ENCODE peak calls at places on chromosomes 2 and 18, in five cellular contexts. N is heart right ventricle, G is lung, J is neural progenitor cell, O is adrenal gland. K is an unnamed sample.

GRCh38 chr2:119407430-119408220 is 24.0 kb upstream of the TMEM37 start:
- DNase-seq in N (no peak), O (peak; percentile 42), G (peak; percentile 49), J (peak; percentile 70), K (no peak)

GRCh38 chr18:3596324-3597158 is 146.6 kb downstream of the TGIF1 start:
- DNase-seq in O (peak; percentile 82), N (peak; percentile 43), G (peak; percentile 53), J (peak; percentile 47), K (peak; percentile 44)

GRCh38 chr2:230940476-230940815 is 15.4 kb upstream of the GPR55 start:
- DNase-seq in J (no peak), N (no peak), O (no peak), G (no peak), K (no peak)

GRCh38 chr2:109715302-109715937 is 78.7 kb upstream of the RGPD5 start:
- DNase-seq in J (peak; percentile 29), O (peak; percentile 45), N (no peak), G (no peak), K (no peak)

GRCh38 chr18:25561923-25562322 is 210.0 kb upstream of the ZNF521 start:
- DNase-seq in G (no peak), J (peak; percentile 48), N (no peak), O (no peak), K (no peak)

GRCh38 chr2:85215074-85216050 is 82.2 kb downstream of the TCF7L1 start:
- DNase-seq in G (no peak), O (no peak), J (peak; percentile 79), N (no peak), K (peak; percentile 43)

GRCh38 chr2:69306897-69307695 is 79.9 kb downstream of the GFPT1 start:
- DNase-seq in N (peak; percentile 87), J (peak; percentile 90), O (peak; percentile 76), G (peak; percentile 80), K (peak; percentile 87)

GRCh38 chr2:237791977-237792727 is 6.4 kb upstream of the RBM44 start:
- DNase-seq in G (no peak), J (peak; percentile 43), N (no peak), O (no peak), K (no peak)

GRCh38 chr2:152383702-152384101 is 48.7 kb downstream of the FMNL2 start:
- DNase-seq in O (no peak), J (no peak), G (no peak), N (no peak), K (no peak)

GRCh38 chr2:188333751-188334524 is 42.3 kb downstream of the GULP1 start:
- DNase-seq in G (no peak), O (no peak), J (peak; percentile 90), N (peak; percentile 17), K (no peak)

GRCh38 chr18:76530846-76531245 is 35.8 kb upstream of the ZNF516 start:
- DNase-seq in J (no peak), O (no peak), N (no peak), G (no peak), K (no peak)

GRCh38 chr18:76532875-76533274 is 37.8 kb upstream of the ZNF516 start:
- DNase-seq in G (no peak), O (no peak), J (no peak), N (no peak), K (no peak)

GRCh38 chr18:76528477-76529432 is 33.7 kb upstream of the ZNF516 start:
- DNase-seq in G (no peak), O (peak; percentile 65), N (no peak), J (peak; percentile 40), K (peak; percentile 62)

GRCh38 chr18:76530391-76530790 is 35.3 kb upstream of the ZNF516 start:
- DNase-seq in J (no peak), G (no peak), O (no peak), N (no peak), K (no peak)

GRCh38 chr18:76529433-76529811 is 34.4 kb upstream of the ZNF516 start:
- DNase-seq in G (no peak), O (no peak), N (no peak), J (no peak), K (no peak)
- H3K27ac ChIP-seq in G (no peak overlapping the region), O (peak overlapping the region; percentile 88), N (peak overlapping the region; percentile 65), J (no peak overlapping the region), K (peak overlapping the region; percentile 96)

DNA sequence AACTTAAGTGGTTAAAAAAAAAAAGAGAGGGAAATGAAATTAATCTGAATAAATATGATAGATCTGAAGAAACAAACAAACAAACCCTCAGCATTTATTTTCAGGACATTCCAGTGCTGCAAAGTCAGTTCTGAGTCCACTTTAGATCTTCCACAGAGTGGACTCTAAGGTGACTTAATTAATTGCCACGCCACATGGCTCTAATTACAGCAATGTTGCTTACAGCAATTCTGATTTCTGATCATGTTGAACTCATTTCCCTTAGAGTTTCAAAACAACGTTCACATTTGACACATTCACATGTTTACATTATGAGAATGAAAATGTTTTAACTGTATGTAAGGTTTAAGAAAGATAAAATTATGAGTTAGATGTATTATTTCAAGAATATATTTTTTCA is 38.6 kb upstream of the RASGRP3 start:
- DNase-seq in O (no peak), N (no peak), J (no peak), G (no peak), K (no peak)
- H3K27ac ChIP-seq in O (no peak overlapping the region), N (peak overlapping the region; percentile 74), J (no peak overlapping the region), G (no peak overlapping the region), K (peak overlapping the region; percentile 51)

DNA sequence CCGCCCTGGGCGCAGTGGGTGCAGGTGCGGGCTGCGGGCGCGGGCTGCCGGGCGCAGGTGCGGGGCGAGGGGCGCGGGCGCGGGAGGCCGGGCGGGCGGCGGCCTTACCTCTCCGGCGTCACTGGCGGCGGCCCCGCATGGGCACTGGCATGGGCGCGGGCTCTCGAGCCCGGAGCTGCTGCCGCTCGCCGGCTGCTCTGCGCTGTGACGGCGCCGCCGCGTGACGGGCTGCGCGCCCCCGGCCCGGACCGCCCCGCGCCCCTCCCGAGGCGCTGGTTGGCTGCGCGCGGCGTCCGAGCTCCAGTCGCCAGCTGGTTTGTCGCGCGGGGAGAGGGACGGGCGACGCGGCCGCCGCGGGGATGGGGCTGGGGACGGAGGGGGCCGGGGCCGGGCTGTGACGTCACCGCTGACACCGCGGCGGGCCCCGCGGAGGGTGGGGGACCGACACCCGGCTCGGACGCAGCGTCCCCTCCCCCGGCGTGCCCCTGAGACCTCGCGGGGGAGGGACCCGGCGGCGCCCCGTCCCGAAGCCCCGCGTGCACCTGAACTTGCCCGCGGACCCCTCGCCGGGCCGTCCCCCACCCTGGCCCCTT is at the start of gene KIF1A:
- DNase-seq in J (peak; percentile 90), G (no peak), N (no peak), O (no peak), K (no peak)
- H3K27ac ChIP-seq in J (no peak within 1 kb of the TSS), G (no peak within 1 kb of the TSS), N (no peak within 1 kb of the TSS), O (no peak within 1 kb of the TSS), K (no peak within 1 kb of the TSS)

GRCh38 chr2:168134485-168134884 is 112.9 kb downstream of the STK39 start:
- DNase-seq in O (no peak), J (no peak), N (no peak), G (no peak), K (no peak)
- H3K27ac ChIP-seq in O (no peak overlapping the region), J (no peak overlapping the region), N (no peak overlapping the region), G (no peak overlapping the region), K (no peak overlapping the region)

GRCh38 chr2:180307096-180307495 is 300.0 kb upstream of the CWC22 start:
- DNase-seq in G (no peak), O (no peak), N (no peak), J (no peak), K (no peak)

DNA sequence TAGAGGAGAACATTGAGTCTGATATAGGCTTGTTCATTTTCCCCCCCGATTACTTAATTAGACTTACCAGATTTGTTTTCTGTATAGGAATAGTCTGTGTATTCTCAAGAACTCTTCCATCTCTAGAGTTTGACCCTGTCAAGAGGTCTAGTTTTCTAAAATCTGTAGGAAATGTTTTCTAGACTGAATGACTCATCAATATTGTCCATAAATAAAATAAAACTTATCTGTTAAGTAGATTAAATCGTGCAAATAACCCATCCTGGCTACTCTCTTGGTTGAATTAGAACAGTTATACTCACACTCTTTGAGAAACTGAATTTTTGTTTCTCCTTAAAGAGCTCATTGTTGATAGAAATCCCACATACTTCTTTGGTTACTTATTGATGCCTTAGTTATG is 299.2 kb upstream of the CWC22 start:
- DNase-seq in G (no peak), O (no peak), J (no peak), N (no peak), K (no peak)
- H3K27ac ChIP-seq in G (no peak overlapping the region), O (no peak overlapping the region), J (no peak overlapping the region), N (no peak overlapping the region), K (no peak overlapping the region)

GRCh38 chr2:190499273-190499672 is 35.2 kb downstream of the NEMP2 start:
- DNase-seq in N (no peak), J (no peak), O (no peak), G (no peak), K (no peak)
- H3K27ac ChIP-seq in N (no peak overlapping the region), J (no peak overlapping the region), O (no peak overlapping the region), G (no peak overlapping the region), K (no peak overlapping the region)

GRCh38 chr18:61894751-61895524 is 2.1 kb upstream of the RNF152 start:
- DNase-seq in O (no peak), N (no peak), G (no peak), J (peak; percentile 36), K (peak; percentile 57)

GRCh38 chr18:61893971-61894750 is 1.4 kb upstream of the RNF152 start:
- DNase-seq in J (peak; percentile 90), O (peak; percentile 82), G (peak; percentile 75), N (peak; percentile 87), K (peak; percentile 89)

GRCh38 chr18:61896767-61897166 is 4.0 kb upstream of the RNF152 start:
- DNase-seq in N (peak; percentile 35), J (peak; percentile 83), O (peak; percentile 76), G (no peak), K (peak; percentile 92)

GRCh38 chr18:61898576-61899205 is 5.9 kb upstream of the RNF152 start:
- DNase-seq in G (no peak), O (no peak), N (no peak), J (no peak), K (no peak)

DNA sequence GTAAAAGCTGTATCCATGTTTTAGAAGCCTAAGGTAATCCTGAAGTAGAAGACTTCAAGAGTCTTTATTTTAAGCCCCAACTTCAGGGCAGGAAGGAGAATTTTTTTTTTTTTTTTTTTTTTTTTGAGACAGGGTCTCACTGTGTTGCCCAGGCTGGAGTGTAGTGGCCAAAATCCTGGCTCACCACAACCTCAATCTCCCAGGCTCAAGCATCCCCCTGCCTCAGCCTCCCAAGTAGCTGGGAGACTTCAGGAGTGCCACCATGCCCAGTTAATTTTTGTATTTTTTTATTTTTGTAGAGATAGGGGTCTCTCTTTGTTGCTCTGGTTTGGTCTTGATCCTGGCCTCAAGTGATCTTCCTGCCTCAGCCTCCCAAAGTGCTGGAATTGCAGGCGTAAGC is 3.3 kb upstream of the RNF152 start:
- DNase-seq in N (no peak), J (no peak), O (no peak), G (no peak), K (no peak)
- H3K27ac ChIP-seq in N (peak overlapping the region; percentile 49), J (peak overlapping the region; percentile 75), O (no peak overlapping the region), G (no peak overlapping the region), K (peak overlapping the region; percentile 86)

GRCh38 chr2:159146930-159147666 is 139.4 kb downstream of the WDSUB1 start:
- DNase-seq in O (no peak), N (peak; percentile 59), G (peak; percentile 62), J (no peak), K (no peak)
- H3K27ac ChIP-seq in O (no peak overlapping the region), N (peak overlapping the region; percentile 74), G (peak overlapping the region; percentile 66), J (no peak overlapping the region), K (no peak overlapping the region)

DNA sequence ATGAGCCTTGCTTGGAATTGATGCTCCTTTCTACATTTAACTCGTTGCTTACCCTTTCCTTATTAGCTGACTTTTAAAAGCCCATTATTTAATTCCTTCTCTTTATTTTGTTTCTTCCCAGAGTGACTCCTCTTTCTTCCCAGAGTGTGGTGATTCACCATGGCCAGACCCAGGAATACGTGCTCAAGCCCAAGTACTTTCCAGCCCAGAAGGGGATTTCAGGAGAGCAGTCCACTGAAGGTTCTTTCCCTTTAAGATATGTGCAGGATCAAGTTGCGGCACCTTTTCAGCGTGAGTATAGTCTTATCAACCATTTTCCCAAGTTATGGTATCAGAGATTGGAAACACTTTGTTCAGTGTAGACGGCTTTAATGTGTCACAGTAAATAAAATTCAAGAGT is 163.7 kb downstream of the LTBP1 start:
- DNase-seq in N (no peak), G (no peak), O (no peak), J (no peak), K (no peak)
- H3K27ac ChIP-seq in N (no peak overlapping the region), G (no peak overlapping the region), O (no peak overlapping the region), J (no peak overlapping the region), K (no peak overlapping the region)

K was measured in uterus.